ENCODE peak calls at places on chromosomes 12 and 14, in eight cellular contexts. V, T, O, S, X, B, C and J are unnamed samples.

GRCh38 chr12:97194551-97194950 is 268.1 kb upstream of the RMST start:
- DNase-seq in C (no peak), V (no peak), O (no peak), S (no peak), T (no peak), B (no peak), X (no peak), J (no peak)

GRCh38 chr14:101604228-101604934 is 43.1 kb downstream of the DIO3 start:
- DNase-seq in X (no peak), B (peak; percentile 30), O (peak; percentile 7), S (no peak), T (no peak), C (peak; percentile 35), V (no peak), J (no peak)

GRCh38 chr14:103857256-103857655 is 9.9 kb upstream of the PPP1R13B start:
- DNase-seq in V (no peak), T (no peak), O (no peak), C (no peak), S (no peak), X (no peak), B (no peak), J (no peak)

GRCh38 chr14:58167057-58167456 is 15.0 kb upstream of the ARMH4 start:
- DNase-seq in O (no peak), B (no peak), S (no peak), X (no peak), C (no peak), T (no peak), V (no peak), J (no peak)

GRCh38 chr14:101466456-101467180 is 94.7 kb upstream of the DIO3 start:
- DNase-seq in O (no peak), X (no peak), V (no peak), T (no peak), C (no peak), S (peak; percentile 6), B (peak; percentile 33), J (no peak)

GRCh38 chr14:76084374-76084773 is 67.3 kb upstream of the GPATCH2L start:
- DNase-seq in C (no peak), O (no peak), S (no peak), X (no peak), V (no peak), T (no peak), B (no peak), J (no peak)

GRCh38 chr12:54629925-54630324 is 4.8 kb downstream of the LACRT start:
- DNase-seq in V (no peak), B (no peak), T (no peak), X (no peak), S (no peak), C (no peak), O (no peak), J (no peak)

GRCh38 chr12:88947486-88948043 is 367.3 kb upstream of the KITLG start:
- DNase-seq in B (no peak), X (no peak), O (no peak), C (no peak), V (no peak), S (no peak), T (no peak), J (no peak)

GRCh38 chr14:68278568-68279436 is 459.2 kb downstream of the RAD51B start:
- DNase-seq in S (no peak), V (no peak), B (no peak), O (no peak), C (no peak), T (no peak), X (no peak), J (no peak)

GRCh38 chr12:106128526-106129430 is 10.0 kb downstream of the NUAK1 start:
- DNase-seq in B (no peak), X (no peak), O (no peak), C (no peak), S (no peak), T (no peak), V (no peak), J (no peak)

GRCh38 chr14:68112456-68112855 is 292.9 kb downstream of the RAD51B start:
- DNase-seq in B (no peak), T (no peak), V (no peak), S (no peak), C (no peak), O (no peak), X (no peak), J (no peak)

GRCh38 chr14:72420749-72421452 is 473.0 kb downstream of the DPF3 start:
- DNase-seq in B (peak; percentile 55), O (peak; percentile 69), S (peak; percentile 80), X (peak; percentile 85), T (peak; percentile 51), V (peak; percentile 81), C (peak; percentile 92), J (peak; percentile 66)

GRCh38 chr14:101557321-101557695 is 4.0 kb upstream of the DIO3 start:
- DNase-seq in T (no peak), V (no peak), S (no peak), B (no peak), X (no peak), O (no peak), C (no peak), J (no peak)

GRCh38 chr12:91994208-91994797 is 151.3 kb downstream of the BTG1 start:
- DNase-seq in O (no peak), B (no peak), V (no peak), T (no peak), C (no peak), X (no peak), S (no peak), J (no peak)

GRCh38 chr14:53542692-53543091 is 389.6 kb upstream of the DDHD1 start:
- DNase-seq in V (no peak), C (no peak), S (no peak), X (peak; percentile 74), O (no peak), B (peak; percentile 44), T (no peak), J (peak; percentile 75)

GRCh38 chr14:104437703-104438102 is 141.9 kb upstream of the C14orf180 start:
- DNase-seq in V (no peak), X (no peak), T (no peak), B (no peak), S (no peak), C (no peak), O (peak; percentile 5), J (no peak)

GRCh38 chr12:9364224-9365176 is 156.3 kb upstream of the PZP start:
- DNase-seq in O (peak; percentile 22), X (no peak), B (no peak), T (peak; percentile 75), S (peak; percentile 62), C (no peak), V (no peak), J (peak; percentile 11)
- H3K4me1 ChIP-seq in O (no peaks in the 10 kb centered on the region), X (no peaks in the 10 kb centered on the region), B (no peaks in the 10 kb centered on the region), T (peaks cover 26% of the 10 kb centered on the region), S (no peaks in the 10 kb centered on the region), C (no peaks in the 10 kb centered on the region), V (peaks cover 6% of the 10 kb centered on the region), J (no peaks in the 10 kb centered on the region)

DNA sequence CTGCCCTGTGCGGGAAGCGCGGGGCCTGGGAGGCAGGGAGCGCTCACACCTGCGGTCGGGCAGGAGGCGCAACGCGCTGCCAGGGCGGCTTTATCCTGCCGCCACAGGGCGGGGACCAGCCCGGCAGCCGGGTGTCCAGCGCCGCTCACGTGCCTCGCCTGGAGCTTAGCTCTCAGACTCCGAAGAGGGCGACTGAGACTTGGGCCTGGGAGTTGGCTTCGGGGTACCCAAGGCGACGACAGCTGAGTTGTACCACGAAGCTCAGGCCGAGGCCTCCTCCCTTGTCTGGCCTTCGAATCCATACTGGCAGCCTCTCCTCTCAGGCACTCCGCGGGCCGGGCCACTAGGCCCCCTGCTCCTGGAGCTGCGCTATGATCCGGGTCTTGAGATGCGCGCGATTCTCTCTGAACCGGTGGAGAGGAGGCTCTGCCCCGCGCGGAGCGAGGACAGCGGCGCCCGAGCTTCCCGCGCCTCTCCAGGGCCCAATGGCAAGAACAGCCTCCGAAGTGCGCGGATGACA is 6.9 kb downstream of the SIX1 start:
- DNase-seq in T (no peak), V (no peak), O (no peak), C (peak; percentile 67), X (no peak), S (no peak), B (no peak), J (no peak)
- H3K4me3 ChIP-seq in T (no peak overlapping the region), V (no peak overlapping the region), O (no peak overlapping the region), C (no peak overlapping the region), X (no peak overlapping the region), S (no peak overlapping the region), B (no peak overlapping the region), J (no peak overlapping the region)

DNA sequence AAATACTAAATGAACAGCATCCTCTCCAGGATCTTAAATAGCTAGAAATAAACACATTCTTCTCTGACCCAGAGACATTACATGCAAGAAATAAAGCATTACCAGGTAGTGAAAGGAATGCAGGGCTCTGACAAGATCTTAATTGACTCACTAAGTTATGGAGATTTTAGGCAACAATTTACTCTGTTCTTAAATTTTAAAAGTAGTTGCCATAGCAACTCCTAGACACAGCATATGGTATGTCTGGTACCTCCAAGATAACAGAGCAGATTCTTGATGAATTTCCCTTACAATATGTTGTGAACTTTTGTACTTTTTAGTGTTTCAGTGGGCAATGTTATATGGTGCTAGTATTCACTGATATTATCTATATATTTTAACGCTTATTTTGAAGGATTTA is 76.7 kb upstream of the G2E3 start:
- DNase-seq in T (no peak), O (no peak), B (no peak), V (no peak), X (no peak), C (no peak), S (no peak), J (no peak)
- H3K27ac ChIP-seq in T (no peak overlapping the region), O (no peak overlapping the region), B (no peak overlapping the region), V (no peak overlapping the region), X (no peak overlapping the region), C (no peak overlapping the region), S (no peak overlapping the region), J (no peak overlapping the region)

GRCh38 chr12:68630598-68630997 is 19.9 kb downstream of the RAP1B start:
- DNase-seq in B (no peak), X (no peak), T (no peak), V (no peak), S (no peak), O (no peak), C (no peak), J (no peak)

GRCh38 chr12:68630050-68630449 is 19.4 kb downstream of the RAP1B start:
- DNase-seq in B (no peak), S (no peak), O (no peak), X (no peak), C (no peak), T (peak; percentile 33), V (no peak), J (no peak)

GRCh38 chr12:68633614-68634558 is 23.2 kb downstream of the RAP1B start:
- DNase-seq in O (no peak), T (no peak), V (no peak), S (no peak), C (no peak), X (no peak), B (no peak), J (no peak)

GRCh38 chr12:68631177-68631576 is 20.5 kb downstream of the RAP1B start:
- DNase-seq in V (no peak), O (no peak), S (no peak), B (no peak), C (no peak), T (no peak), X (no peak), J (no peak)

DNA sequence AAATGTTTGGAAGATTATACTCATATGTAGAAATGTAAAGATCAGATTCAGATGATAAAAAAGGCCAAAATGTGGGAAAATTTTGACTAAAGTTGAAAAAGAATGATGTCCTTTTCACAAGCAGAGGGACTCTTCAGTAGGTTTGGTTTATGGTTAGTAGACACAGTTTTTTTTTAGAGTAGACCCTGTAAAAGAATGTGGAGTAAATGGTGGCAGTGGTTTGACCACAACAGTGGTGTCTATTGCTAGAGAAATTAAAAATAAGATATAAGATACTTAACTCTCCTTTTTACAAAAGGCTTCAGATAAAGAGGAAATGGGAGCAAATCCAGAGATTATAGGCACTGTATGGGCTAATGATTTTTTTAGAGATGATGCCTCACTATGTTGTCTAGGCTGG is 21.8 kb downstream of the RAP1B start:
- DNase-seq in X (no peak), C (no peak), O (no peak), V (no peak), T (no peak), S (no peak), B (no peak), J (no peak)
- H3K4me1 ChIP-seq in X (peaks cover 2% of the 10 kb centered on the region), C (peaks cover 30% of the 10 kb centered on the region), O (peaks cover 93% of the 10 kb centered on the region), V (peaks cover 80% of the 10 kb centered on the region), T (peaks cover 35% of the 10 kb centered on the region), S (peaks cover 17% of the 10 kb centered on the region), B (peaks cover 17% of the 10 kb centered on the region), J (peaks cover 13% of the 10 kb centered on the region)